ENCODE peak calls at places on chromosomes 16 and 17, in five cellular contexts. One of them, this sample, is unnamed.

GRCh38 chr17:18314059-18314730 is 599 bp downstream of the TOP3A start:
- DNase-seq in lower lobe of right lung: no peak
- DNase-seq in IMR-90: peak; percentile 5
- DNase-seq in colonic mucosa: peak; percentile 41
- DNase-seq in body of pancreas: no peak
- DNase-seq in this sample: peak; percentile 48

GRCh38 chr17:36591434-36592315 is at the start of gene DHRS11:
- DNase-seq in lower lobe of right lung: peak; percentile 89
- DNase-seq in IMR-90: peak; percentile 64
- DNase-seq in colonic mucosa: peak; percentile 91
- DNase-seq in body of pancreas: peak; percentile 90
- DNase-seq in this sample: peak; percentile 94

GRCh38 chr16:85078176-85078700 is 34.0 kb downstream of the CIBAR2 start:
- DNase-seq in lower lobe of right lung: no peak
- DNase-seq in IMR-90: no peak
- DNase-seq in colonic mucosa: no peak
- DNase-seq in body of pancreas: no peak
- DNase-seq in this sample: peak; percentile 47

GRCh38 chr17:28133562-28133970 is 91.1 kb downstream of the NLK start:
- DNase-seq in lower lobe of right lung: no peak
- DNase-seq in IMR-90: peak; percentile 89
- DNase-seq in colonic mucosa: no peak
- DNase-seq in body of pancreas: no peak
- DNase-seq in this sample: no peak

GRCh38 chr17:50289268-50289667 is 15.0 kb downstream of the TMEM92 start:
- DNase-seq in lower lobe of right lung: peak; percentile 4
- DNase-seq in IMR-90: peak; percentile 77
- DNase-seq in colonic mucosa: no peak
- DNase-seq in body of pancreas: no peak
- DNase-seq in this sample: peak; percentile 16

GRCh38 chr17:81832608-81833159 is 407 bp downstream of the MCRIP1 start:
- DNase-seq in lower lobe of right lung: peak; percentile 73
- DNase-seq in IMR-90: no peak
- DNase-seq in colonic mucosa: peak; percentile 40
- DNase-seq in body of pancreas: no peak
- DNase-seq in this sample: no peak

GRCh38 chr16:23499801-23500200 is 10.5 kb downstream of the GGA2 start:
- DNase-seq in lower lobe of right lung: no peak
- DNase-seq in IMR-90: no peak
- DNase-seq in colonic mucosa: no peak
- DNase-seq in body of pancreas: peak; percentile 93
- DNase-seq in this sample: no peak

GRCh38 chr17:37844158-37844976 is 79.8 kb upstream of the TBC1D3K start:
- DNase-seq in lower lobe of right lung: peak; percentile 80
- DNase-seq in IMR-90: peak; percentile 58
- DNase-seq in colonic mucosa: peak; percentile 66
- DNase-seq in body of pancreas: peak; percentile 55
- DNase-seq in this sample: peak; percentile 83

GRCh38 chr17:34207572-34207971 is 47.5 kb upstream of the CCL2 start:
- DNase-seq in lower lobe of right lung: no peak
- DNase-seq in IMR-90: no peak
- DNase-seq in colonic mucosa: no peak
- DNase-seq in body of pancreas: no peak
- DNase-seq in this sample: no peak

GRCh38 chr16:15672514-15673167 is 22.6 kb downstream of the NDE1 start:
- DNase-seq in lower lobe of right lung: peak; percentile 92
- DNase-seq in IMR-90: peak; percentile 96
- DNase-seq in colonic mucosa: peak; percentile 86
- DNase-seq in body of pancreas: peak; percentile 59
- DNase-seq in this sample: peak; percentile 95

GRCh38 chr17:21106316-21106715 is 20.4 kb upstream of the DHRS7B start:
- DNase-seq in lower lobe of right lung: no peak
- DNase-seq in IMR-90: no peak
- DNase-seq in colonic mucosa: no peak
- DNase-seq in body of pancreas: no peak
- DNase-seq in this sample: no peak

GRCh38 chr17:1485748-1486376 is 6.6 kb downstream of the MYO1C start:
- DNase-seq in lower lobe of right lung: peak; percentile 83
- DNase-seq in IMR-90: peak; percentile 60
- DNase-seq in colonic mucosa: peak; percentile 74
- DNase-seq in body of pancreas: peak; percentile 69
- DNase-seq in this sample: peak; percentile 89

GRCh38 chr16:69276143-69277115 is 34.7 kb upstream of the VPS4A start:
- DNase-seq in lower lobe of right lung: no peak
- DNase-seq in IMR-90: peak; percentile 98
- DNase-seq in colonic mucosa: no peak
- DNase-seq in body of pancreas: peak; percentile 37
- DNase-seq in this sample: no peak

GRCh38 chr17:19727466-19728113 is 11.2 kb upstream of the SLC47A2 start:
- DNase-seq in lower lobe of right lung: no peak
- DNase-seq in IMR-90: peak; percentile 68
- DNase-seq in colonic mucosa: peak; percentile 56
- DNase-seq in body of pancreas: peak; percentile 56
- DNase-seq in this sample: peak; percentile 63

GRCh38 chr16:28572659-28573510 is 19.2 kb downstream of the SGF29 start:
- DNase-seq in lower lobe of right lung: no peak
- DNase-seq in IMR-90: peak; percentile 14
- DNase-seq in colonic mucosa: no peak
- DNase-seq in body of pancreas: no peak
- DNase-seq in this sample: peak; percentile 80

GRCh38 chr17:54466875-54467274 is 433.8 kb upstream of the TOM1L1 start:
- DNase-seq in lower lobe of right lung: no peak
- DNase-seq in IMR-90: no peak
- DNase-seq in colonic mucosa: no peak
- DNase-seq in body of pancreas: no peak
- DNase-seq in this sample: no peak

GRCh38 chr17:36182176-36183000 is 6.0 kb upstream of the TBC1D3B start:
- DNase-seq in lower lobe of right lung: no peak
- DNase-seq in IMR-90: no peak
- DNase-seq in colonic mucosa: no peak
- DNase-seq in body of pancreas: peak; percentile 52
- DNase-seq in this sample: peak; percentile 88

GRCh38 chr16:48126801-48127644 is 28.8 kb downstream of the ABCC12 start:
- DNase-seq in lower lobe of right lung: peak; percentile 79
- DNase-seq in IMR-90: peak; percentile 98
- DNase-seq in colonic mucosa: no peak
- DNase-seq in body of pancreas: peak; percentile 70
- DNase-seq in this sample: peak; percentile 56

GRCh38 chr17:28142355-28142754 is 99.9 kb downstream of the NLK start:
- DNase-seq in lower lobe of right lung: no peak
- DNase-seq in IMR-90: no peak
- DNase-seq in colonic mucosa: no peak
- DNase-seq in body of pancreas: no peak
- DNase-seq in this sample: no peak

GRCh38 chr16:11254913-11255736 is 879 bp downstream of the SOCS1 start:
- DNase-seq in lower lobe of right lung: peak; percentile 74
- DNase-seq in IMR-90: peak; percentile 34
- DNase-seq in colonic mucosa: peak; percentile 49
- DNase-seq in body of pancreas: peak; percentile 53
- DNase-seq in this sample: peak; percentile 85

GRCh38 chr17:40915199-40915661 is 22.2 kb downstream of the KRT23 start:
- DNase-seq in lower lobe of right lung: no peak
- DNase-seq in IMR-90: peak; percentile 98
- DNase-seq in colonic mucosa: no peak
- DNase-seq in body of pancreas: no peak
- DNase-seq in this sample: no peak

GRCh38 chr17:72282439-72283029 is 161.7 kb downstream of the SOX9 start:
- DNase-seq in lower lobe of right lung: no peak
- DNase-seq in IMR-90: no peak
- DNase-seq in colonic mucosa: no peak
- DNase-seq in body of pancreas: no peak
- DNase-seq in this sample: no peak

GRCh38 chr17:49574945-49575523 is 637 bp upstream of the NXPH3 start:
- DNase-seq in lower lobe of right lung: peak; percentile 23
- DNase-seq in IMR-90: no peak
- DNase-seq in colonic mucosa: no peak
- DNase-seq in body of pancreas: no peak
- DNase-seq in this sample: no peak

GRCh38 chr17:72185571-72185970 is 64.8 kb downstream of the SOX9 start:
- DNase-seq in lower lobe of right lung: no peak
- DNase-seq in IMR-90: no peak
- DNase-seq in colonic mucosa: no peak
- DNase-seq in body of pancreas: no peak
- DNase-seq in this sample: no peak

GRCh38 chr17:62882284-62882683 is 74.2 kb upstream of the MARCHF10 start:
- DNase-seq in lower lobe of right lung: no peak
- DNase-seq in IMR-90: no peak
- DNase-seq in colonic mucosa: no peak
- DNase-seq in body of pancreas: no peak
- DNase-seq in this sample: no peak

GRCh38 chr16:397135-397661 is at the start of gene NME4:
- DNase-seq in lower lobe of right lung: no peak
- DNase-seq in IMR-90: no peak
- DNase-seq in colonic mucosa: no peak
- DNase-seq in body of pancreas: peak; percentile 31
- DNase-seq in this sample: peak; percentile 80

GRCh38 chr16:50303605-50304466 is 37.5 kb downstream of the ADCY7 start:
- DNase-seq in lower lobe of right lung: peak; percentile 68
- DNase-seq in IMR-90: peak; percentile 70
- DNase-seq in colonic mucosa: no peak
- DNase-seq in body of pancreas: no peak
- DNase-seq in this sample: peak; percentile 65

GRCh38 chr17:3770471-3770870 is 30.5 kb downstream of the ITGAE start:
- DNase-seq in lower lobe of right lung: peak; percentile 47
- DNase-seq in IMR-90: no peak
- DNase-seq in colonic mucosa: no peak
- DNase-seq in body of pancreas: no peak
- DNase-seq in this sample: peak; percentile 73

GRCh38 chr17:72943826-72944689 is 148.4 kb downstream of the SLC39A11 start:
- DNase-seq in lower lobe of right lung: no peak
- DNase-seq in IMR-90: no peak
- DNase-seq in colonic mucosa: no peak
- DNase-seq in body of pancreas: no peak
- DNase-seq in this sample: no peak

GRCh38 chr16:85794696-85795095 is 4.6 kb downstream of the EMC8 start:
- DNase-seq in lower lobe of right lung: no peak
- DNase-seq in IMR-90: no peak
- DNase-seq in colonic mucosa: no peak
- DNase-seq in body of pancreas: no peak
- DNase-seq in this sample: peak; percentile 67

GRCh38 chr17:49456172-49456965 is 38.7 kb upstream of the NGFR start:
- DNase-seq in lower lobe of right lung: no peak
- DNase-seq in IMR-90: peak; percentile 89
- DNase-seq in colonic mucosa: no peak
- DNase-seq in body of pancreas: no peak
- DNase-seq in this sample: no peak

DNA sequence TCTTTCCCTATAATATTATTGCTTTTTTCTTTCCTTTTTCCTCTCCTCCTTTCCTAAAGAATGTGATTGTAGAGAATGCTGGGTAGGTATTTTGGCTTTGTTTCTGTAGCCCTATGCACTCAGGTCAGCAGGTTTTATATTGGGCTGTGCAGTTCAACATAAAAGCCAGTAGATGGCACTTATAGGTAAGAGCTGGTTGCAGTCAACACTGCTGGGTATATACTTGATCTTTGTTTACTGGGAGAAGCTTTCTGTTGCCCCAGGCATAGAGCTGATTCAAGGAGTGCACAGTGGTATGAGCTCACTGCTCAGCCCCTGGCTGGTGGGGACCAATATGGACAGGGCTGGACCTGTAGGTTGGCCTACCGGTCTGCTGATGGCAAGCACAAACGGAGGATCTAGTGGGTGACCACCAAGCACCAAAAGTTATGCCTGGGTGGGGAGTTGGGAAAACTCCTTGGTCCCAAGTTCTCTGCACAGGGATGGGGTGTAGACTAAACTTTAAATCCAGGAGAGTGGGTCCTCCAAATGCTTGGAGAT is 378.9 kb downstream of the PMP22 start:
- DNase-seq in lower lobe of right lung: no peak
- DNase-seq in IMR-90: no peak
- DNase-seq in colonic mucosa: no peak
- DNase-seq in body of pancreas: no peak
- DNase-seq in this sample: no peak
- TF ChIP-seq CTCF in lower lobe of right lung: no peak
- TF ChIP-seq CTCF in IMR-90: peak; percentile 22
- TF ChIP-seq CTCF in colonic mucosa: no peak
- TF ChIP-seq CTCF in body of pancreas: peak; percentile 14
- TF ChIP-seq CTCF in this sample: no peak

GRCh38 chr16:71441348-71441781 is 489 bp downstream of the TLE7 start:
- DNase-seq in lower lobe of right lung: no peak
- DNase-seq in IMR-90: no peak
- DNase-seq in colonic mucosa: no peak
- DNase-seq in body of pancreas: no peak
- DNase-seq in this sample: no peak
- H3K9me3 ChIP-seq in lower lobe of right lung: peaks cover 29% of the 10 kb centered on the region
- H3K9me3 ChIP-seq in IMR-90: peaks cover 40% of the 10 kb centered on the region
- H3K9me3 ChIP-seq in colonic mucosa: no peaks in the 10 kb centered on the region
- H3K9me3 ChIP-seq in body of pancreas: no peaks in the 10 kb centered on the region
- H3K9me3 ChIP-seq in this sample: peaks cover 4% of the 10 kb centered on the region

GRCh38 chr16:18803569-18804462 is 2.5 kb upstream of the ARL6IP1 start:
- DNase-seq in lower lobe of right lung: no peak
- DNase-seq in IMR-90: peak; percentile 42
- DNase-seq in colonic mucosa: no peak
- DNase-seq in body of pancreas: no peak
- DNase-seq in this sample: no peak
- H3K4me3 ChIP-seq in lower lobe of right lung: no peak overlapping the region
- H3K4me3 ChIP-seq in IMR-90: no peak overlapping the region
- H3K4me3 ChIP-seq in colonic mucosa: no peak overlapping the region
- H3K4me3 ChIP-seq in body of pancreas: no peak overlapping the region
- H3K4me3 ChIP-seq in this sample: no peak overlapping the region

GRCh38 chr16:83554096-83554495 is 253.7 kb upstream of the HSBP1 start:
- DNase-seq in lower lobe of right lung: no peak
- DNase-seq in IMR-90: no peak
- DNase-seq in colonic mucosa: no peak
- DNase-seq in body of pancreas: no peak
- DNase-seq in this sample: no peak

GRCh38 chr16:83552193-83552592 is 255.6 kb upstream of the HSBP1 start:
- DNase-seq in lower lobe of right lung: no peak
- DNase-seq in IMR-90: peak; percentile 77
- DNase-seq in colonic mucosa: no peak
- DNase-seq in body of pancreas: no peak
- DNase-seq in this sample: no peak

GRCh38 chr16:83552930-83553329 is 254.8 kb upstream of the HSBP1 start:
- DNase-seq in lower lobe of right lung: no peak
- DNase-seq in IMR-90: no peak
- DNase-seq in colonic mucosa: no peak
- DNase-seq in body of pancreas: no peak
- DNase-seq in this sample: no peak

DNA sequence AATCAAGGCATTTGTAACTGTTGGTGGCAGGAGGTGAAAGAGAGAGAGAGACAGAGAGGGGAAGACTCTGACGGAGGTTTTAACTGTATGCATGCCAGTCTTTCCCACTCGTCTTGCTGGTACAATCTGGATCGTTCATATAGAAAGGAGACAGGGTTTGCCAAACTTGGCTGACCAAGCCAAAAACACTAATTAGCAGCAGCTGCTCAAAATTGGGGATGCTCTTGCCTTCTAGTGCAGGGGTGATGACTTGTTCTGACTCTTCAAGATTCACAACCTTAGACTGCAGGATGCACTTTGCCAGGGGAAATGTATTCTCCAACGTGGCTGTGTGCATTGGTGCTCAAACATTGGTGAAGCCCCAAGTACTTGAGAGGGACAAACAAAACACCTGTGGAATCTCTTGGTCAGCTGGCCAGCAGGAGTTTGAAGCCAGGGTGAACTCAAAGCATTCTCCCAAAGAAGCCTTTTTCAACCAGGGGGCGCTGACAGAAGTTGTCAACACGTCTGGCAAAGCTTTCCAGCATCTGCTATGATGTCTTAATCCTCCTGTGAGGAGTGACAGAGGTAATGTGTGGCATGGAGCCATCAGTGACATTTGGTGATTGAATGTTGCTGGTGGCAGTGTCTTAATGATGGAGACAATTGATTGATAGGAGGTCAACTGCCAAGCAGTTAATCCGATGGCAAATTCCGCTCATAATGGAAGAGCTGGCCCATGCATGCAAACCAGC is 257.8 kb upstream of the HSBP1 start:
- DNase-seq in lower lobe of right lung: no peak
- DNase-seq in IMR-90: no peak
- DNase-seq in colonic mucosa: no peak
- DNase-seq in body of pancreas: no peak
- DNase-seq in this sample: no peak
- TF ChIP-seq CTCF in lower lobe of right lung: no peak
- TF ChIP-seq CTCF in IMR-90: no peak
- TF ChIP-seq CTCF in colonic mucosa: no peak
- TF ChIP-seq CTCF in body of pancreas: no peak
- TF ChIP-seq CTCF in this sample: no peak

This sample was measured in kidney.